ENCODE peak calls at places on chromosomes 6 and 20, in four cellular contexts. C, S, H and Y are unnamed samples.

GRCh38 chr6:30787954-30788353 is 43.6 kb upstream of the IER3 start:
- DNase-seq in S (peak), H (no peak), C (no peak), Y (no peak)

GRCh38 chr6:105994522-105995402 is 91.4 kb upstream of the PRDM1 start:
- DNase-seq in H (no peak), S (peak), C (no peak), Y (no peak)

GRCh38 chr6:35973670-35974222 is 50.7 kb downstream of the SLC26A8 start:
- DNase-seq in S (no peak), C (peak), H (peak), Y (peak)

GRCh38 chr20:2840967-2841531 is 504 bp downstream of the VPS16 start:
- DNase-seq in S (peak), C (no peak), H (peak), Y (no peak)

GRCh38 chr20:32203556-32204484 is 3.7 kb downstream of the PLAGL2 start:
- DNase-seq in H (no peak), C (no peak), S (no peak), Y (no peak)

GRCh38 chr6:11815231-11815630 is 36.6 kb upstream of the ADTRP start:
- DNase-seq in C (no peak), H (no peak), S (no peak), Y (no peak)

GRCh38 chr6:72651191-72651590 is 29.3 kb downstream of the KCNQ5 start:
- DNase-seq in H (no peak), S (no peak), C (no peak), Y (no peak)

GRCh38 chr6:6694825-6695710 is 106.5 kb downstream of the LY86 start:
- DNase-seq in S (peak), C (no peak), H (peak), Y (no peak)

GRCh38 chr6:71181565-71181964 is 107.0 kb upstream of the OGFRL1 start:
- DNase-seq in S (no peak), H (no peak), C (no peak), Y (no peak)

GRCh38 chr6:68189217-68189616 is 445.9 kb upstream of the ADGRB3 start:
- DNase-seq in C (no peak), H (no peak), S (no peak), Y (no peak)

GRCh38 chr6:114404339-114404955 is 61.6 kb upstream of the HS3ST5 start:
- DNase-seq in C (no peak), H (no peak), S (no peak), Y (no peak)

GRCh38 chr6:158500016-158500735 is 59.7 kb upstream of the TMEM181 start:
- DNase-seq in S (no peak), C (no peak), H (no peak), Y (no peak)

GRCh38 chr20:49694450-49695071 is 19.1 kb downstream of the B4GALT5 start:
- DNase-seq in H (no peak), S (no peak), C (no peak), Y (no peak)

GRCh38 chr6:38207371-38207770 is 387.8 kb downstream of the ZFAND3 start:
- DNase-seq in H (no peak), S (no peak), C (no peak), Y (no peak)

GRCh38 chr6:51618563-51618962 is 468.9 kb downstream of the PKHD1 start:
- DNase-seq in H (peak), C (no peak), S (no peak), Y (no peak)

GRCh38 chr6:134035823-134036296 is 16.6 kb downstream of the SLC2A12 start:
- DNase-seq in C (peak), S (no peak), H (no peak), Y (no peak)

GRCh38 chr6:111184827-111185567 is 97.7 kb downstream of the SLC16A10 start:
- DNase-seq in C (no peak), H (no peak), S (no peak), Y (no peak)

GRCh38 chr6:156931283-156931682 is 154.1 kb downstream of the ARID1B start:
- DNase-seq in C (no peak), H (no peak), S (no peak), Y (no peak)

GRCh38 chr20:13526551-13526950 is 112.2 kb downstream of the TASP1 start:
- DNase-seq in S (no peak), C (no peak), H (no peak), Y (no peak)

GRCh38 chr6:170184324-170184723 is 106.6 kb downstream of the DLL1 start:
- DNase-seq in H (no peak), S (no peak), C (no peak), Y (no peak)

GRCh38 chr6:16754864-16755263 is 6.4 kb downstream of the ATXN1 start:
- DNase-seq in H (no peak), C (no peak), S (no peak), Y (no peak)

GRCh38 chr6:48765352-48765961 is 654.5 kb upstream of the PTCHD4 start:
- DNase-seq in H (no peak), S (peak), C (no peak), Y (no peak)

GRCh38 chr6:13554929-13555333 is 19.5 kb upstream of the SIRT5 start:
- DNase-seq in S (no peak), C (no peak), H (no peak), Y (no peak)

GRCh38 chr20:50744143-50744792 is 12.9 kb downstream of the PARD6B start:
- DNase-seq in C (no peak), S (no peak), H (peak), Y (no peak)

GRCh38 chr20:18904624-18905023 is 91.0 kb downstream of the SCP2D1 start:
- DNase-seq in S (no peak), C (no peak), H (no peak), Y (no peak)

GRCh38 chr20:50005378-50006020 is 22.7 kb downstream of the SNAI1 start:
- DNase-seq in H (no peak), S (peak), C (no peak), Y (no peak)

GRCh38 chr20:23049201-23049932 is at the start of gene THBD:
- DNase-seq in H (no peak), S (peak), C (no peak), Y (no peak)

GRCh38 chr6:157486632-157487031 is 105.6 kb downstream of the ZDHHC14 start:
- DNase-seq in C (no peak), S (no peak), H (no peak), Y (no peak)

GRCh38 chr6:138428943-138429616 is 25.1 kb downstream of the HEBP2 start:
- DNase-seq in S (no peak), H (peak), C (no peak), Y (peak)

GRCh38 chr6:161922631-161923119 is 648.8 kb upstream of the AGPAT4 start:
- DNase-seq in C (no peak), S (peak), H (peak), Y (no peak)

GRCh38 chr6:31479151-31479932 is 18.6 kb upstream of the MICB start:
- DNase-seq in S (no peak), C (no peak), H (no peak), Y (no peak)

GRCh38 chr20:47487175-47487917 is 14.3 kb upstream of the NCOA3 start:
- DNase-seq in H (peak), C (peak), S (no peak), Y (no peak)

GRCh38 chr6:11770546-11771466 is 7.8 kb downstream of the ADTRP start:
- DNase-seq in H (no peak), S (no peak), C (no peak), Y (no peak)

GRCh38 chr6:142761756-142762155 is 183.2 kb downstream of the HIVEP2 start:
- DNase-seq in H (no peak), C (no peak), S (no peak), Y (no peak)
- TF ChIP-seq SPI1 in H (no peak), C (peak), S (no peak), Y (no peak)

DNA sequence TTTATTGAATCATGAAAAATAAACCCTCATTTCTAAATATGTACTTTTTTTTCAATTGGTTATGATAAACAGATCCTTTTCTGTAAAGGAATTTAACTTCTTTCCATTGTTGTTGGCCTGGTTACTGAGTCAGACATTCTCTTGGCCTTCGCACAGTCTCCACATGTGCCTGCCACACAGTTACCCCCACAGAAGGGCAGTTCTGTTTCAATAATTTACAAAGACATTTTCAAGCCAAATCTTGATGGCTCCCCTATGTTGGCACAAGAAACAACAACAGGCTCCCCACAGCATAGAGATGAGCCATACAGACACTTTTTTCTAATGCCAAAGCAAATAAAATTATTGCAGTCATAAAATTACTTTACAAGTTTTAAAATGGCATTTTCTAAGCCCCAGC is 55.6 kb upstream of the BEND6 start:
- DNase-seq in H (no peak), C (no peak), S (no peak), Y (no peak)
- TF ChIP-seq SPI1 in H (no peak), C (no peak), S (no peak), Y (no peak)

GRCh38 chr6:21200056-21200870 is 393.3 kb upstream of the SOX4 start:
- DNase-seq in C (no peak), H (no peak), S (no peak), Y (no peak)

GRCh38 chr6:21199246-21199645 is 394.3 kb upstream of the SOX4 start:
- DNase-seq in S (no peak), C (no peak), H (no peak), Y (no peak)

GRCh38 chr6:21204951-21205350 is 388.6 kb upstream of the SOX4 start:
- DNase-seq in H (no peak), S (no peak), C (no peak), Y (no peak)

GRCh38 chr6:21201181-21201580 is 392.4 kb upstream of the SOX4 start:
- DNase-seq in C (no peak), H (no peak), S (no peak), Y (no peak)

DNA sequence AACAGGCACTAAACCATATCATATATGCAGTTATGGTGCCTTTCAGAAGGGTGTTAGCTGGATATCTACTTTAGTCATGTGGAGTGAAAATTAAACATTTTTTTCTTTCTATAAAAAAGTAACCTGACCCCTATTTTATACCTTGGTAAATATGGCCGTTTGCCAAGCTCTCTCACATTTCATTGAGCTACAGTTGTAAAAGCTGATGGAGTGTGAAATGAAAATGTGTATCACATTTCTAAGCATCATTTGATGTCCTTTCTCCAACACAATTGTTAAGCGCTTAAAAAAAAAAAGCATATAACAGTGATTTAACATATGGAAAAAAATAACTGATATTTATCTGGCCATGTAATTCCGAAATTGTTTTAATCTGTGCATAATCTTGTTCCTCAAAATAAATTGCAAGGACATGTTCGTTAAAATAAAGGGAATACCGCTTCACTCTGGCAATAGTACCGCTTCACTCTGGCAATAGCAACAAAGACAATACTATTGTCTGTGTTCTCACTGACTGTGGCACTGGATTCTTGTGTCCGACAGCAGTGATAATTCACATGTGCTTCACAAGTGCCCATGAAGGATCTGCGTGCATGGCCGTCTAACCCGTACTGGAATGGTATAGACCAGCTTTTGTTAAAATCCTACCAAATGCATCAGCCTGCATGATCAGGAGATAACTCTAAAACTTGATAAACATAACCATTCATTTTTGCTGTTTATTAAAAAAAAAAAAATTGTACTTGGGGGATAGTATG is 391.7 kb upstream of the SOX4 start:
- DNase-seq in S (no peak), H (no peak), C (no peak), Y (no peak)
- TF ChIP-seq SPI1 in S (no peak), H (no peak), C (no peak), Y (no peak)

GRCh38 chr20:63163596-63164560 is 52.1 kb downstream of the YTHDF1 start:
- DNase-seq in S (no peak), C (no peak), H (no peak), Y (no peak)
- TF ChIP-seq SPI1 in S (no peak), C (no peak), H (no peak), Y (no peak)

GRCh38 chr20:21202284-21202683 is 76.4 kb downstream of the KIZ start:
- DNase-seq in H (no peak), S (no peak), C (no peak), Y (no peak)
- TF ChIP-seq SPI1 in H (no peak), S (no peak), C (no peak), Y (no peak)

GRCh38 chr6:46606318-46606717 is 46.3 kb downstream of the CYP39A1 start:
- DNase-seq in H (no peak), S (no peak), C (no peak), Y (no peak)
- TF ChIP-seq SPI1 in H (no peak), S (no peak), C (no peak), Y (no peak)

GRCh38 chr6:103617642-103618041 is 1242.1 kb downstream of the HACE1 start:
- DNase-seq in C (no peak), S (no peak), H (no peak), Y (no peak)
- TF ChIP-seq SPI1 in C (no peak), S (no peak), H (no peak), Y (no peak)

DNA sequence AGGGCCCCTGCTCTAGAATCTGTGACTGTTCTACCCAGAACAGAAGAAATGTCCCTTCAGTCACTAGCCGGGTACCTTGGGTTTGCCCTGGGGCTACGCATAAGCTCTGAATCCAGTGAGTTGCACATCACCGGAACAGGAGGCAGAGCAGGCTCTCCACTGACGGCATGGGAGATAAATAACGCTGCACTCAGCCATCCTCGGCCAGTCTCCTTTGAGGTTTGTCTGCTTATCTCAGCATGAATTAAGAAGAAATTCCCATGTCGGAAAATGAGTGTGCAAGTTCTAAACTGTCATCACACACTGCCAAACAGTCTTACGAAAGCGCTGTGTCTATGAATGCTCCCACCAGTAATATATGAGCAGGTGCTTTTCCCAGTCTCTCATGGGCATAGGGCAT is 90.8 kb downstream of the FAM50B start:
- DNase-seq in S (no peak), H (no peak), C (no peak), Y (no peak)
- TF ChIP-seq SPI1 in S (no peak), H (no peak), C (no peak), Y (no peak)

GRCh38 chr6:45387236-45387635 is 9.5 kb upstream of the SUPT3H start:
- DNase-seq in C (no peak), H (no peak), S (no peak), Y (no peak)
- TF ChIP-seq SPI1 in C (no peak), H (no peak), S (no peak), Y (no peak)